ENCODE peak calls at places on chromosomes 16 and 17, in six cellular contexts. Q, T, G, A, H and U are unnamed samples.

GRCh38 chr16:89256651-89257254 is 39.2 kb downstream of the ZNF778 start:
- DNase-seq in Q (no peak), T (peak; percentile 67), G (peak; percentile 22), A (peak; percentile 37), H (peak; percentile 48), U (peak; percentile 91)

GRCh38 chr17:35041390-35041789 is 22.1 kb downstream of the RFFL start:
- DNase-seq in Q (no peak), T (no peak), G (no peak), A (no peak), H (no peak), U (no peak)

GRCh38 chr16:85729452-85729851 is 21.4 kb downstream of the C16orf74 start:
- DNase-seq in Q (no peak), T (no peak), G (no peak), A (no peak), H (no peak), U (no peak)

GRCh38 chr16:21994856-21995465 is 6.0 kb downstream of the PDZD9 start:
- DNase-seq in Q (no peak), T (no peak), G (no peak), A (no peak), H (no peak), U (no peak)

GRCh38 chr17:2700031-2700490 is 11.5 kb downstream of the CLUH start:
- DNase-seq in Q (no peak), T (no peak), G (no peak), A (no peak), H (no peak), U (peak; percentile 75)

GRCh38 chr17:50501054-50501453 is 7.2 kb upstream of the MYCBPAP start:
- DNase-seq in Q (no peak), T (no peak), G (peak; percentile 42), A (no peak), H (peak; percentile 48), U (no peak)

GRCh38 chr16:81593481-81593880 is 148.9 kb downstream of the CMIP start:
- DNase-seq in Q (no peak), T (no peak), G (no peak), A (no peak), H (no peak), U (no peak)

GRCh38 chr16:81765111-81765919 is 13.8 kb upstream of the PLCG2 start:
- DNase-seq in Q (no peak), T (no peak), G (no peak), A (no peak), H (no peak), U (no peak)

GRCh38 chr16:57483725-57484514 is 2.4 kb downstream of the DOK4 start:
- DNase-seq in Q (no peak), T (no peak), G (no peak), A (no peak), H (peak; percentile 62), U (no peak)

GRCh38 chr17:38451030-38451839 is 23.0 kb downstream of the ARHGAP23 start:
- DNase-seq in Q (peak; percentile 79), T (no peak), G (peak; percentile 61), A (no peak), H (no peak), U (no peak)

GRCh38 chr16:66354321-66354854 is 12.1 kb upstream of the CDH5 start:
- DNase-seq in Q (no peak), T (no peak), G (no peak), A (no peak), H (no peak), U (no peak)

GRCh38 chr17:42038221-42038973 is 12.0 kb downstream of the C17orf113 start:
- DNase-seq in Q (no peak), T (no peak), G (no peak), A (no peak), H (no peak), U (no peak)